ENCODE peak calls at places on chromosomes 16 and 17, in eight cellular contexts. R is vagina, O is A549, F is body of pancreas, G is stomach, I is GM12878, J is prostate gland, C is HepG2. P is an unnamed sample.

GRCh38 chr16:66262253-66263167 is 104.0 kb upstream of the CDH5 start:
- DNase-seq in O (no peak), J (no peak), G (no peak), F (no peak), R (peak; percentile 84), C (no peak), I (no peak), P (no peak)

GRCh38 chr17:80790021-80790765 is 201.4 kb upstream of the CHMP6 start:
- DNase-seq in O (no peak), R (no peak), F (no peak), I (peak; percentile 63), C (no peak), G (no peak), J (no peak), P (no peak)

GRCh38 chr16:54284319-54284930 is 2.2 kb downstream of the IRX3 start:
- DNase-seq in R (no peak), C (no peak), I (no peak), J (peak; percentile 30), O (no peak), F (peak; percentile 27), G (peak; percentile 58), P (no peak)

GRCh38 chr16:70341600-70341999 is 5.1 kb upstream of the DDX19A start:
- DNase-seq in F (no peak), J (no peak), R (no peak), G (no peak), O (no peak), C (no peak), I (no peak), P (no peak)

GRCh38 chr17:71472809-71473789 is 647.7 kb upstream of the SOX9 start:
- DNase-seq in C (peak; percentile 65), I (no peak), F (peak; percentile 22), J (peak; percentile 27), O (peak; percentile 68), R (no peak), G (no peak), P (peak; percentile 28)

GRCh38 chr16:6888536-6888935 is 444.1 kb upstream of the RBFOX1 start:
- DNase-seq in F (no peak), I (no peak), G (no peak), J (no peak), O (no peak), R (no peak), C (no peak), P (no peak)

GRCh38 chr16:67663151-67663876 is 2.6 kb downstream of the PARD6A start:
- DNase-seq in O (peak; percentile 31), G (no peak), C (no peak), R (no peak), F (peak; percentile 43), I (no peak), J (no peak), P (no peak)

GRCh38 chr17:40791808-40792436 is 7.8 kb downstream of the KRT28 start:
- DNase-seq in C (peak; percentile 45), O (peak; percentile 61), I (no peak), G (no peak), J (no peak), R (no peak), F (no peak), P (no peak)

GRCh38 chr16:28193530-28194423 is 18.0 kb downstream of the XPO6 start:
- DNase-seq in R (no peak), I (no peak), G (no peak), F (no peak), C (no peak), J (no peak), O (peak; percentile 59), P (peak; percentile 27)

GRCh38 chr16:11224894-11225676 is 30.9 kb downstream of the SOCS1 start:
- DNase-seq in G (peak; percentile 47), O (no peak), C (no peak), I (peak; percentile 88), F (no peak), J (no peak), R (no peak), P (no peak)

GRCh38 chr17:67517335-67517734 is 140.3 kb downstream of the PITPNC1 start:
- DNase-seq in G (no peak), O (no peak), C (no peak), J (no peak), I (no peak), R (no peak), F (no peak), P (no peak)

GRCh38 chr16:75433732-75434413 is 570 bp upstream of the CFDP1 start:
- DNase-seq in C (peak; percentile 93), O (peak; percentile 92), G (peak; percentile 71), R (peak; percentile 90), F (peak; percentile 77), J (peak; percentile 84), I (no peak), P (peak; percentile 45)

GRCh38 chr16:8660841-8661301 is 13.5 kb upstream of the ABAT start:
- DNase-seq in R (no peak), J (peak; percentile 61), I (no peak), G (peak; percentile 82), C (peak; percentile 71), F (peak; percentile 83), O (peak; percentile 72), P (peak; percentile 53)

GRCh38 chr17:20157078-20157360 is 147.9 kb downstream of the SPECC1 start:
- DNase-seq in C (no peak), O (no peak), R (no peak), F (no peak), I (no peak), J (no peak), G (peak; percentile 35), P (no peak)

GRCh38 chr17:20156196-20157077 is 147.3 kb downstream of the SPECC1 start:
- DNase-seq in F (peak; percentile 62), G (peak; percentile 49), R (no peak), O (peak; percentile 70), J (peak; percentile 40), I (no peak), C (peak; percentile 39), P (peak; percentile 70)

GRCh38 chr17:20153231-20153630 is 144.1 kb downstream of the SPECC1 start:
- DNase-seq in G (no peak), O (no peak), I (no peak), F (no peak), J (no peak), C (no peak), R (no peak), P (no peak)

GRCh38 chr17:20154601-20155000 is 145.4 kb downstream of the SPECC1 start:
- DNase-seq in F (no peak), R (no peak), O (no peak), C (no peak), I (no peak), J (no peak), G (no peak), P (no peak)

GRCh38 chr17:20155258-20156195 is 146.4 kb downstream of the SPECC1 start:
- DNase-seq in R (no peak), G (peak; percentile 100), C (peak; percentile 80), O (peak; percentile 97), J (peak; percentile 98), F (peak; percentile 97), I (peak; percentile 91), P (peak; percentile 99)
- TF ChIP-seq POLR2A in R (no peak), G (peak; percentile 37), C (no peak), O (peak; percentile 45), J (peak; percentile 78), F (peak; percentile 55), I (peak; percentile 79), P (peak; percentile 60)

DNA sequence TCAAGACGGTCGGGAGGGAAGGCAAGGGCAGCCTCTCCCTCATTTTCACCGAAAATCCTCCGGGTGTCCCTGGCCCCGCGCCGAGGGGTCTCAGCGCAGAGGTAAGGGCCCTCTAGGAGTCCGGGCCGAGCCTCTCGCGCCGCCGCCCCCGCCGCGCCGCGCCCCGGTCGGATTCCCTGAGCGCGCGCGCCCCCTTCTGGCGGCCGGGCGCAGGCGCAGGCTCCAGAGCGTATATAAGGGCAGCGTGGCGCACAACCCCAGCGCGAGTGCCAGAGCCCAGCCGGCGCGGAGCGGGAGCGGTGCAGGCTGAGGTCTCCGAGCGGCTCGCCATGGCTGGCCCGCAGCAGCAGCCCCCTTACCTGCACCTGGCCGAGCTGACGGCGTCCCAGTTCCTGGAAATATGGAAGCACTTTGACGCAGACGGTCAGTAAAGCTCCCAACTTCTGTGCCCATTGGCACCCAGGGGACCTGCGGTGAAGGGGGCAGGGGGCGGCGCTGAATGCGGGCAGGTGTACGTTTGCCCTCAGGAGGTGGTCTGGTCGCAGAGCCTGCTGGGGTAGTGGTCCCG is at the start of gene CALB2:
- DNase-seq in F (peak; percentile 74), O (peak; percentile 46), R (no peak), C (peak; percentile 43), G (peak; percentile 79), I (no peak), J (peak; percentile 40), P (peak; percentile 72)
- TF ChIP-seq POLR2A in F (no peak), O (no peak), R (no peak), C (no peak), G (no peak), I (no peak), J (no peak), P (peak; percentile 19)

DNA sequence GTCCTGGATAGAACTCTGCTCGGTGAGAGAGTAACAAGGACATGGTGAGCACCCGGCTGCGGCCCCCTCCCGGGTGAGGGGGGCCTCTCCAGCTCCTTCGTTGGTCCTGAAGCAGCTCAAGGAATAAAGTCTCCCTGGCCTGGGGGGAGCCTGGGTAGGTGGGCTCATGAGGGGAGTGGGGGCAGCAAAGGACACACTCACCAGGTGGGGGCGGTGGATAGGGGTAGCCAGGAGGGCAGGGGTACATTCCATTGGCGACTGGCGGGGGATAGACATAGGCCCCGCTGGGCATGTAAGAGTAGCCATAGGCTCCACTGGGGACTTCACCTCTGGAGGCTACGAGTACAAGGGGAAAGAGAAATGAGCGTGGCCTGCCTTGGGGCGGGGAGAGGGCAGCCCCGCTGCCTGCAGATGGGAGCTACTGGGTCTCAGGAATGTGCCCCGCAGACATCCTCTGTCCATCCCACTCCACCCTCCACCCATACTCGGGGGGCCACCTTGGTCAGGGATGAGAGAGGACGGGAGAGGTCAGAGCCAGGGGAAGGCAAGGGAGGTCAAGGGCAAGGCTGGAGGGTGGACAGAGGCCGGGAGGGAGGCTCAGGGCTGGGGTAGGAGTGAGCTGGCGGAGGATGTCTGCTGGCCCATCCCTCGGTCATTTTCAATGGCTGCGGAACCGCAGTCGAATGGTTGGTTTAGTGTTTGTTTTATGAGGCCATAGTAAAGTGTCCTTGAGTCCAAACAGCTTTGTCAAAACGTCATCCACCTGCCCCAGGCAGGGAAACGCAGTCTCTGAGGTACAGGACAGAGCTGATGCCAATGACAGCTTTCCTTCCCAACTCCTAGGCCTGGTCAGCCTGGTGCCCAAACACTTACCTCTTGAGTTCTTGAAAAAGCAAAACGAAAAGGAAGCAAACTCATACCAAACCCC is 3.7 kb upstream of the UNC13D start:
- DNase-seq in F (peak; percentile 47), I (no peak), O (no peak), R (no peak), G (no peak), C (no peak), J (no peak), P (no peak)
- TF ChIP-seq POLR2A in F (no peak), I (no peak), O (no peak), R (no peak), G (no peak), C (no peak), J (no peak), P (no peak)

DNA sequence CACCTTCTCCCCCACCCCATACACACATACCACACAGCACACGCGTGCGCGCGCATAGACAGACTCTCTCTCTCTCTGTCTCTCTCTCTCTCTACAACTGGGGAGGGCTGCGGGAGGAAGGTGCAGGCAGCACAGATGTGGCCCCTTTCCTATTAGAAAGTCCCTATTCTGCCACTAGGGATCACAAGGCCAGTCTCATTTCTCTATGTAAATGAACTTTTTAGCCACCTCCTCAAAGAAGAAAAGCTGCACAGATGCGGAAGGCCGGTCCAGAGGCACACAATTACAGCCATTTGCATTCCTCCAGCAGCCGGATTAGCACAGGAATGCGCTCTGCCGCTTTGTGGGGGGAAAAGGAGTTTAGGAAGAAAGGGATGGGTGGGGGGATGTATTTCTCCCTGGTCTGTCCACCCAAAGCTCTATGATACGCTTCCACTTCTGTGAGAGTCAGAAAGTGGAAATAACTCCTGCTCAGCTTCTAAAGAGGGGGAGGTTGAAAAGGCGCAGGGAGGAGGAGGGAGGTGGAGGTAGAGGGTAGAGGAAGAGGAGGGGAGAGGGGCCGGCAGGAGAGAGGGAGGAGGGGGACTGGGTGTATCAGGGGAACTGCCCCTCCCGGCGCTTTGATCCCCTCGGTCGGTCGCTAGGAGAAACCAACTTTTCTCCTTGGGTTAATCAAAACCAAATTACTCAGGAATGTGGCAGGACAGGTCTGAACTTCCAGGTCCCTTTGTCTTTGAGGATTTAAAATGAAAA is 11.7 kb downstream of the ZFHX3 start:
- DNase-seq in C (no peak), F (no peak), J (no peak), G (no peak), O (no peak), I (peak; percentile 75), R (no peak), P (no peak)
- TF ChIP-seq POLR2A in C (no peak), F (no peak), J (no peak), G (no peak), O (no peak), I (peak; percentile 75), R (no peak), P (no peak)